ENCODE peak calls at places on chromosomes 16 and 17, in four cellular contexts. E is GM12865, F is heart left ventricle, W is adrenal gland. G is an unnamed sample.

GRCh38 chr17:45302649-45303173 is 14.1 kb downstream of the MAP3K14 start:
- DNase-seq in E (peak; percentile 97), F (no peak), W (no peak), G (peak; percentile 78)

GRCh38 chr17:73936908-73937627 is 266.4 kb upstream of the RPL38 start:
- DNase-seq in E (no peak), F (no peak), W (no peak), G (no peak)

GRCh38 chr17:66235377-66235994 is 6.3 kb upstream of the APOH start:
- DNase-seq in E (no peak), F (no peak), W (no peak), G (no peak)

GRCh38 chr17:43723697-43724359 is 34.8 kb downstream of the SOST start:
- DNase-seq in E (peak; percentile 33), F (no peak), W (peak; percentile 97), G (peak; percentile 88)

GRCh38 chr16:53091508-53092211 is 36.9 kb downstream of the CHD9 start:
- DNase-seq in E (peak; percentile 72), F (peak; percentile 81), W (peak; percentile 83), G (peak; percentile 91)

GRCh38 chr17:80968602-80969029 is 23.0 kb upstream of the CHMP6 start:
- DNase-seq in E (no peak), F (no peak), W (peak; percentile 67), G (peak; percentile 60)

GRCh38 chr16:69118994-69119393 is 13.4 kb downstream of the CHTF8 start:
- DNase-seq in E (no peak), F (no peak), W (no peak), G (no peak)

GRCh38 chr16:84603115-84603816 is 14.6 kb downstream of the COTL1 start:
- DNase-seq in E (no peak), F (peak; percentile 85), W (peak; percentile 95), G (peak; percentile 97)

GRCh38 chr16:81600275-81600674 is 155.7 kb downstream of the CMIP start:
- DNase-seq in E (no peak), F (peak; percentile 26), W (no peak), G (peak; percentile 87)

GRCh38 chr16:88777801-88778415 is 7.1 kb downstream of the PIEZO1 start:
- DNase-seq in E (no peak), F (no peak), W (no peak), G (no peak)

GRCh38 chr17:34442387-34443111 is 79.5 kb upstream of the CCL1 start:
- DNase-seq in E (no peak), F (no peak), W (no peak), G (no peak)

GRCh38 chr17:73841431-73842060 is 197.3 kb upstream of the SDK2 start:
- DNase-seq in E (no peak), F (no peak), W (no peak), G (no peak)

GRCh38 chr16:34803683-34804416 is 1344.4 kb downstream of the TP53TG3F start:
- DNase-seq in E (no peak), F (peak; percentile 51), W (no peak), G (no peak)

GRCh38 chr16:11662582-11662981 is 5.7 kb upstream of the SNN start:
- DNase-seq in E (no peak), F (no peak), W (no peak), G (no peak)
- TF ChIP-seq CTCF in E (no peak), F (no peak), W (no peak), G (no peak)

GRCh38 chr17:29045026-29045425 is 2.1 kb downstream of the PIPOX start:
- DNase-seq in E (no peak), F (no peak), W (no peak), G (no peak)

GRCh38 chr17:29045734-29046133 is 2.8 kb downstream of the PIPOX start:
- DNase-seq in E (no peak), F (no peak), W (no peak), G (no peak)

GRCh38 chr17:29042679-29043538 is at the start of gene PIPOX:
- DNase-seq in E (peak; percentile 18), F (no peak), W (peak; percentile 70), G (no peak)

GRCh38 chr17:29042026-29042678 is 789 bp upstream of the PIPOX start:
- DNase-seq in E (no peak), F (no peak), W (no peak), G (no peak)

GRCh38 chr17:29043539-29044165 is 711 bp downstream of the PIPOX start:
- DNase-seq in E (no peak), F (no peak), W (no peak), G (no peak)
- H3K4me3 ChIP-seq in E (no peak overlapping the region), F (no peak overlapping the region), W (no peak overlapping the region), G (no peak overlapping the region)

DNA sequence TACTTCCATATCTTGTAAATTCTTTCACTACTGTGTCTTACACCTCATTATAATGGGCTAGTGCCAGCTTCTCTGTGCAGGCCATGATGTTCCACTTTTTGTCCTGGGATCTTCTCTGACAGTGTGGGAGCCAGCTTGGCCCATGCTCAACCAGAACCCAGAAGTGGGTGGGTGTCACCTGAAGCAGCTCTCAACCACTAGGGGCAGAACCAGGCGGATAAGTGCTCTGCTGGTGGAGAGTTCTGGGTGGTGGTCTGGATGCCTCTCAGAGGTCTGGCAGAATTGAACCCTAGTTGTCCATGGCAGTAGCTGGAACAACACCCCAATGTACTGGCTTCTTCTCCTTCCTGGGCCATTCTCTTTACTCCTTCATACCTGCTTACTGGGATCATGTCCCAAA is 254.1 kb upstream of the N4BP1 start:
- DNase-seq in E (no peak), F (no peak), W (no peak), G (no peak)
- TF ChIP-seq CTCF in E (no peak), F (no peak), W (no peak), G (no peak)

GRCh38 chr17:61644800-61645774 is 54.1 kb upstream of the NACA2 start:
- DNase-seq in E (no peak), F (no peak), W (no peak), G (no peak)

GRCh38 chr17:61642768-61643167 is 51.7 kb upstream of the NACA2 start:
- DNase-seq in E (no peak), F (no peak), W (no peak), G (no peak)

GRCh38 chr17:61639818-61640217 is 48.8 kb upstream of the NACA2 start:
- DNase-seq in E (no peak), F (no peak), W (no peak), G (no peak)

GRCh38 chr17:61641084-61641483 is 50.1 kb upstream of the NACA2 start:
- DNase-seq in E (no peak), F (no peak), W (no peak), G (no peak)

DNA sequence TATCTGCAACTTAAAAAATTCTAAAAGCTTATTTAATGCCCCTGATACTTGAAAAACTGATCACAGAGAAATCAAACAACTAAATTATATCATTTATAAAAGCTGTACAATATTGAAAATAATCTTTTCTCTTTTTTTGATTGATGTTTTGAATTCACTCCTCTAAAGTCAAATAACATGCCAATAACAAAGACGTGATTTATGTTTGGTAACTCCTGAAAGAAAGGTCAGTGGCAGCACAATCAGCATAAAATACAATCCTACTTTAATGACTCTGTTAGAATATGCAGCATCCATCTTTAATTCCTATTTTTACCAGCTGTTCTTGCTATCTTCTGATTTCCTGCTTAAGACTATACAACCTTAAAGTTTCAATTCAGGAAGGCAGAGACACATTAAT is 50.7 kb upstream of the NACA2 start:
- DNase-seq in E (no peak), F (no peak), W (no peak), G (no peak)
- H3K4me3 ChIP-seq in E (no peak overlapping the region), F (no peak overlapping the region), W (no peak overlapping the region), G (no peak overlapping the region)

GRCh38 chr16:1073566-1074378 is 1.2 kb downstream of the SSTR5 start:
- DNase-seq in E (no peak), F (no peak), W (no peak), G (no peak)
- TF ChIP-seq CTCF in E (no peak), F (peak; percentile 44), W (peak; percentile 17), G (no peak)